ENCODE peak calls at places on chromosomes 13 and 19, in ten cellular contexts. B is NCI-H460; X is H9; W is NCI-H510A; I is NCI-H2029; T is head of caudate nucleus; D is activated CD4-positive, alpha-beta memory T cell treated with anti-CD3 and anti-CD28 coated beads for 36 hours; C is HS-5; P is NCI-H146; V is fibroblast of pulmonary artery. S is an unnamed sample.

GRCh38 chr19:18131841-18132596 is 20.9 kb upstream of the PIK3R2 start:
- DNase-seq in V (no peak), D (peak), T (no peak), X (peak), I (no peak), C (no peak), B (no peak), P (no peak), W (no peak), S (no peak)

GRCh38 chr19:3710265-3710812 is 2.2 kb downstream of the TJP3 start:
- DNase-seq in C (no peak), I (peak), X (peak), B (peak), W (peak), P (peak), V (peak), D (no peak), T (peak), S (no peak)

GRCh38 chr19:15300533-15301194 is 31.7 kb downstream of the BRD4 start:
- DNase-seq in C (peak), X (no peak), V (peak), P (no peak), I (no peak), B (peak), W (no peak), T (no peak), D (peak), S (no peak)

GRCh38 chr13:113777311-113778260 is 18.6 kb downstream of the TMEM255B start:
- DNase-seq in T (no peak), D (no peak), P (no peak), V (peak), I (no peak), X (peak), W (no peak), B (no peak), C (no peak), S (no peak)

GRCh38 chr13:57326532-57326931 is 159.5 kb downstream of the PRR20E start:
- DNase-seq in B (no peak), P (no peak), X (no peak), T (no peak), W (no peak), C (no peak), V (no peak), D (no peak), I (peak), S (no peak)

GRCh38 chr19:7947939-7948338 is 4.5 kb upstream of the TIMM44 start:
- DNase-seq in C (no peak), T (no peak), X (no peak), W (no peak), I (no peak), B (no peak), V (peak), P (no peak), D (no peak), S (no peak)

GRCh38 chr19:17468302-17469091 is 1.8 kb upstream of the SLC27A1 start:
- DNase-seq in D (no peak), C (no peak), X (no peak), V (no peak), W (no peak), T (peak), I (no peak), P (no peak), B (no peak), S (no peak)

GRCh38 chr13:67408823-67409222 is 178.7 kb upstream of the PCDH9 start:
- DNase-seq in W (no peak), I (no peak), V (peak), D (no peak), T (no peak), B (no peak), C (no peak), P (no peak), X (no peak), S (no peak)

GRCh38 chr19:10471909-10472308 is 31.2 kb downstream of the KEAP1 start:
- DNase-seq in T (no peak), C (no peak), D (no peak), B (peak), X (no peak), W (no peak), P (peak), I (peak), V (peak), S (peak)